ENCODE peak calls at places on chromosomes 1 and 21, in nine cellular contexts. One of them, this sample, is unnamed.
A peak's percentile ranks its signal among the peaks of the same experiment; 100 is the strongest.

GRCh38 chr1:226882631-226883409 is 12.4 kb downstream of the PSEN2 start:
- DNase-seq in activated CD4-positive, alpha-beta T cell treated with anti-CD3 and anti-CD28 coated beads, Interleukin-2, amount 10 ng/mL, durations not matched to agents 7 days and 5 days: peak; percentile 54
- DNase-seq in neural crest cell: no peak
- DNase-seq in pancreas: no peak
- DNase-seq in activated T-cell treated with anti-CD3 and anti-CD28 coated beads for 1 hour: no peak
- DNase-seq in HEK293T: no peak
- DNase-seq in ELR: peak; percentile 82
- DNase-seq in testis: peak; percentile 36
- DNase-seq in HCEC 1CT: peak; percentile 70
- DNase-seq in this sample: no peak

GRCh38 chr21:43193088-43193650 is 24.4 kb downstream of the CRYAA start:
- DNase-seq in activated CD4-positive, alpha-beta T cell treated with anti-CD3 and anti-CD28 coated beads, Interleukin-2, amount 10 ng/mL, durations not matched to agents 7 days and 5 days: no peak
- DNase-seq in neural crest cell: no peak
- DNase-seq in pancreas: no peak
- DNase-seq in activated T-cell treated with anti-CD3 and anti-CD28 coated beads for 1 hour: no peak
- DNase-seq in HEK293T: no peak
- DNase-seq in ELR: no peak
- DNase-seq in testis: peak; percentile 7
- DNase-seq in HCEC 1CT: no peak
- DNase-seq in this sample: no peak

GRCh38 chr1:109094377-109094803 is 3.8 kb downstream of the TMEM167B start:
- DNase-seq in activated CD4-positive, alpha-beta T cell treated with anti-CD3 and anti-CD28 coated beads, Interleukin-2, amount 10 ng/mL, durations not matched to agents 7 days and 5 days: no peak
- DNase-seq in neural crest cell: no peak
- DNase-seq in pancreas: no peak
- DNase-seq in activated T-cell treated with anti-CD3 and anti-CD28 coated beads for 1 hour: no peak
- DNase-seq in HEK293T: no peak
- DNase-seq in ELR: peak; percentile 88
- DNase-seq in testis: no peak
- DNase-seq in HCEC 1CT: peak; percentile 55
- DNase-seq in this sample: no peak

GRCh38 chr1:235617140-235617539 is 32.4 kb downstream of the GNG4 start:
- DNase-seq in activated CD4-positive, alpha-beta T cell treated with anti-CD3 and anti-CD28 coated beads, Interleukin-2, amount 10 ng/mL, durations not matched to agents 7 days and 5 days: no peak
- DNase-seq in neural crest cell: no peak
- DNase-seq in pancreas: no peak
- DNase-seq in activated T-cell treated with anti-CD3 and anti-CD28 coated beads for 1 hour: no peak
- DNase-seq in HEK293T: no peak
- DNase-seq in ELR: no peak
- DNase-seq in testis: no peak
- DNase-seq in HCEC 1CT: no peak
- DNase-seq in this sample: no peak

GRCh38 chr21:22965455-22966125 is 1967.4 kb downstream of the NCAM2 start:
- DNase-seq in activated CD4-positive, alpha-beta T cell treated with anti-CD3 and anti-CD28 coated beads, Interleukin-2, amount 10 ng/mL, durations not matched to agents 7 days and 5 days: no peak
- DNase-seq in neural crest cell: no peak
- DNase-seq in pancreas: no peak
- DNase-seq in activated T-cell treated with anti-CD3 and anti-CD28 coated beads for 1 hour: no peak
- DNase-seq in HEK293T: no peak
- DNase-seq in ELR: peak; percentile 53
- DNase-seq in testis: no peak
- DNase-seq in HCEC 1CT: no peak
- DNase-seq in this sample: no peak

GRCh38 chr1:43949663-43950062 is 2.9 kb downstream of the IPO13 start:
- DNase-seq in activated CD4-positive, alpha-beta T cell treated with anti-CD3 and anti-CD28 coated beads, Interleukin-2, amount 10 ng/mL, durations not matched to agents 7 days and 5 days: no peak
- DNase-seq in neural crest cell: no peak
- DNase-seq in pancreas: peak; percentile 40
- DNase-seq in activated T-cell treated with anti-CD3 and anti-CD28 coated beads for 1 hour: no peak
- DNase-seq in HEK293T: no peak
- DNase-seq in ELR: no peak
- DNase-seq in testis: no peak
- DNase-seq in HCEC 1CT: no peak
- DNase-seq in this sample: no peak

GRCh38 chr1:117812868-117813511 is 116.4 kb downstream of the GDAP2 start:
- DNase-seq in activated CD4-positive, alpha-beta T cell treated with anti-CD3 and anti-CD28 coated beads, Interleukin-2, amount 10 ng/mL, durations not matched to agents 7 days and 5 days: no peak
- DNase-seq in neural crest cell: no peak
- DNase-seq in pancreas: no peak
- DNase-seq in activated T-cell treated with anti-CD3 and anti-CD28 coated beads for 1 hour: no peak
- DNase-seq in HEK293T: no peak
- DNase-seq in ELR: no peak
- DNase-seq in testis: no peak
- DNase-seq in HCEC 1CT: peak; percentile 35
- DNase-seq in this sample: peak; percentile 46

GRCh38 chr1:206766251-206766856 is 4.2 kb upstream of the IL19 start:
- DNase-seq in activated CD4-positive, alpha-beta T cell treated with anti-CD3 and anti-CD28 coated beads, Interleukin-2, amount 10 ng/mL, durations not matched to agents 7 days and 5 days: peak; percentile 75
- DNase-seq in neural crest cell: no peak
- DNase-seq in pancreas: no peak
- DNase-seq in activated T-cell treated with anti-CD3 and anti-CD28 coated beads for 1 hour: peak; percentile 50
- DNase-seq in HEK293T: no peak
- DNase-seq in ELR: peak; percentile 95
- DNase-seq in testis: peak; percentile 40
- DNase-seq in HCEC 1CT: peak; percentile 84
- DNase-seq in this sample: peak; percentile 66

This sample was measured in fibroblast of pulmonary artery.